ENCODE peak calls at places on chromosome 21, in seven cellular contexts. W is A549, V is mesenchymal stem cell, J is astrocyte, Z is tibial artery, I is neuronal stem cell, X is IMR-90. G is an unnamed sample. For H3K9me3 and H3K4me1, the result is how much of the 10 kb centered on the place peaks cover.

GRCh38 chr21:26546698-26547097 is 26.4 kb downstream of the CYYR1 start:
- DNase-seq in W (no peak), V (no peak), J (no peak), Z (peak), I (no peak), X (no peak), G (no peak)

GRCh38 chr21:22474403-22474802 is 1476.2 kb downstream of the NCAM2 start:
- DNase-seq in W (no peak), V (no peak), J (no peak), Z (no peak), I (no peak), X (no peak), G (no peak)

GRCh38 chr21:22827422-22827821 is 1829.2 kb downstream of the NCAM2 start:
- DNase-seq in W (no peak), V (no peak), J (no peak), Z (no peak), I (no peak), X (no peak), G (no peak)

GRCh38 chr21:32572574-32573420 is 12.5 kb downstream of the TCP10L start:
- DNase-seq in W (no peak), V (no peak), J (no peak), Z (no peak), I (no peak), X (no peak), G (peak)

GRCh38 chr21:26842976-26843911 is 2.0 kb downstream of the ADAMTS1 start:
- DNase-seq in W (no peak), V (peak), J (peak), Z (peak), I (peak), X (peak), G (peak)

GRCh38 chr21:29196021-29196663 is 65.7 kb downstream of the MAP3K7CL start:
- DNase-seq in W (peak), V (peak), J (peak), Z (peak), I (no peak), X (peak), G (peak)

GRCh38 chr21:31151156-31151555 is 112.9 kb upstream of the KRTAP19-8 start:
- DNase-seq in W (no peak), V (no peak), J (no peak), Z (no peak), I (no peak), X (no peak), G (no peak)

GRCh38 chr21:19246018-19246417 is 842.4 kb upstream of the TMPRSS15 start:
- DNase-seq in W (no peak), V (no peak), J (no peak), Z (no peak), I (no peak), X (no peak), G (no peak)

GRCh38 chr21:42208801-42209490 is 10.0 kb upstream of the ABCG1 start:
- DNase-seq in W (no peak), V (no peak), J (no peak), Z (no peak), I (no peak), X (no peak), G (no peak)

GRCh38 chr21:39518055-39518844 is 66.5 kb downstream of the SH3BGR start:
- DNase-seq in W (peak), V (peak), J (peak), Z (no peak), I (peak), X (peak), G (peak)

GRCh38 chr21:26972131-26972707 is 5.3 kb upstream of the ADAMTS5 start:
- DNase-seq in W (no peak), V (no peak), J (no peak), Z (no peak), I (no peak), X (no peak), G (no peak)

GRCh38 chr21:14686466-14687276 is 140.6 kb upstream of the SAMSN1 start:
- DNase-seq in W (no peak), V (no peak), J (peak), Z (no peak), I (no peak), X (no peak), G (peak)

GRCh38 chr21:29405503-29406122 is 106.9 kb downstream of the BACH1 start:
- DNase-seq in W (no peak), V (no peak), J (no peak), Z (no peak), I (no peak), X (no peak), G (no peak)

GRCh38 chr21:17848228-17848627 is 29.1 kb upstream of the C21orf91 start:
- DNase-seq in W (no peak), V (peak), J (peak), Z (peak), I (no peak), X (peak), G (no peak)

GRCh38 chr21:31180256-31181088 is 142.2 kb upstream of the KRTAP19-8 start:
- DNase-seq in W (peak), V (peak), J (no peak), Z (no peak), I (no peak), X (peak), G (no peak)

GRCh38 chr21:27333091-27333490 is 366.2 kb upstream of the ADAMTS5 start:
- DNase-seq in W (no peak), V (no peak), J (no peak), Z (no peak), I (no peak), X (no peak), G (no peak)

GRCh38 chr21:28899744-28900143 is 92.9 kb downstream of the LTN1 start:
- DNase-seq in W (no peak), V (peak), J (no peak), Z (no peak), I (no peak), X (peak), G (no peak)

GRCh38 chr21:14900611-14901010 is 164.2 kb downstream of the NRIP1 start:
- DNase-seq in W (no peak), V (peak), J (peak), Z (no peak), I (no peak), X (peak), G (no peak)

GRCh38 chr21:15005391-15005790 is 59.4 kb downstream of the NRIP1 start:
- DNase-seq in W (no peak), V (no peak), J (no peak), Z (no peak), I (no peak), X (peak), G (no peak)

GRCh38 chr21:32456497-32456918 is 44.0 kb downstream of the EVA1C start:
- DNase-seq in W (no peak), V (no peak), J (peak), Z (peak), I (no peak), X (peak), G (no peak)

GRCh38 chr21:29298348-29299045 is at the start of gene BACH1:
- DNase-seq in W (peak), V (peak), J (peak), Z (peak), I (peak), X (peak), G (peak)

GRCh38 chr21:42533306-42533962 is 19.8 kb downstream of the SLC37A1 start:
- DNase-seq in W (no peak), V (no peak), J (no peak), Z (no peak), I (no peak), X (no peak), G (no peak)

GRCh38 chr21:39660191-39660590 is 47.5 kb downstream of the B3GALT5 start:
- DNase-seq in W (no peak), V (peak), J (peak), Z (no peak), I (no peak), X (peak), G (no peak)

GRCh38 chr21:18114735-18115134 is 129.9 kb upstream of the CHODL start:
- DNase-seq in W (no peak), V (peak), J (no peak), Z (no peak), I (no peak), X (no peak), G (no peak)

GRCh38 chr21:29238052-29238966 is 60.4 kb upstream of the BACH1 start:
- DNase-seq in W (no peak), V (no peak), J (no peak), Z (no peak), I (no peak), X (peak), G (no peak)

GRCh38 chr21:26717146-26717739 is 128.0 kb downstream of the ADAMTS1 start:
- DNase-seq in W (peak), V (peak), J (no peak), Z (no peak), I (no peak), X (peak), G (no peak)

GRCh38 chr21:17467829-17468228 is 45.0 kb upstream of the CXADR start:
- DNase-seq in W (no peak), V (no peak), J (peak), Z (no peak), I (no peak), X (peak), G (no peak)

GRCh38 chr21:29232601-29233541 is 65.9 kb upstream of the BACH1 start:
- DNase-seq in W (no peak), V (peak), J (peak), Z (no peak), I (no peak), X (peak), G (no peak)

GRCh38 chr21:28136687-28137086 is 856.0 kb downstream of the LTN1 start:
- DNase-seq in W (no peak), V (no peak), J (no peak), Z (no peak), I (no peak), X (no peak), G (no peak)

GRCh38 chr21:43204638-43205037 is 35.8 kb downstream of the CRYAA start:
- DNase-seq in W (no peak), V (no peak), J (no peak), Z (no peak), I (no peak), X (no peak), G (no peak)

GRCh38 chr21:28871388-28872015 is 121.2 kb downstream of the LTN1 start:
- DNase-seq in W (no peak), V (no peak), J (no peak), Z (no peak), I (no peak), X (peak), G (no peak)

GRCh38 chr21:36323032-36323431 is 3.0 kb downstream of the MORC3 start:
- DNase-seq in W (no peak), V (peak), J (no peak), Z (no peak), I (no peak), X (peak), G (no peak)

GRCh38 chr21:28393279-28393678 is 599.4 kb downstream of the LTN1 start:
- DNase-seq in W (no peak), V (no peak), J (peak), Z (no peak), I (no peak), X (peak), G (no peak)

GRCh38 chr21:43295016-43295958 is 126.5 kb downstream of the CRYAA start:
- DNase-seq in W (no peak), V (no peak), J (no peak), Z (no peak), I (no peak), X (peak), G (no peak)

GRCh38 chr21:39363607-39364555 is 15.0 kb upstream of the HMGN1 start:
- DNase-seq in W (no peak), V (no peak), J (no peak), Z (no peak), I (no peak), X (peak), G (no peak)

GRCh38 chr21:30044447-30045064 is 104.8 kb upstream of the GRIK1 start:
- DNase-seq in W (no peak), V (peak), J (no peak), Z (no peak), I (peak), X (peak), G (peak)

GRCh38 chr21:25373126-25374082 is 233.9 kb downstream of the MRPL39 start:
- DNase-seq in W (no peak), V (no peak), J (peak), Z (no peak), I (no peak), X (no peak), G (no peak)

GRCh38 chr21:28138272-28138671 is 854.4 kb downstream of the LTN1 start:
- DNase-seq in W (no peak), V (peak), J (peak), Z (no peak), I (no peak), X (peak), G (no peak)

GRCh38 chr21:42358261-42358660 is 7.5 kb upstream of the TFF2 start:
- DNase-seq in W (no peak), V (no peak), J (no peak), Z (no peak), I (no peak), X (no peak), G (no peak)

DNA sequence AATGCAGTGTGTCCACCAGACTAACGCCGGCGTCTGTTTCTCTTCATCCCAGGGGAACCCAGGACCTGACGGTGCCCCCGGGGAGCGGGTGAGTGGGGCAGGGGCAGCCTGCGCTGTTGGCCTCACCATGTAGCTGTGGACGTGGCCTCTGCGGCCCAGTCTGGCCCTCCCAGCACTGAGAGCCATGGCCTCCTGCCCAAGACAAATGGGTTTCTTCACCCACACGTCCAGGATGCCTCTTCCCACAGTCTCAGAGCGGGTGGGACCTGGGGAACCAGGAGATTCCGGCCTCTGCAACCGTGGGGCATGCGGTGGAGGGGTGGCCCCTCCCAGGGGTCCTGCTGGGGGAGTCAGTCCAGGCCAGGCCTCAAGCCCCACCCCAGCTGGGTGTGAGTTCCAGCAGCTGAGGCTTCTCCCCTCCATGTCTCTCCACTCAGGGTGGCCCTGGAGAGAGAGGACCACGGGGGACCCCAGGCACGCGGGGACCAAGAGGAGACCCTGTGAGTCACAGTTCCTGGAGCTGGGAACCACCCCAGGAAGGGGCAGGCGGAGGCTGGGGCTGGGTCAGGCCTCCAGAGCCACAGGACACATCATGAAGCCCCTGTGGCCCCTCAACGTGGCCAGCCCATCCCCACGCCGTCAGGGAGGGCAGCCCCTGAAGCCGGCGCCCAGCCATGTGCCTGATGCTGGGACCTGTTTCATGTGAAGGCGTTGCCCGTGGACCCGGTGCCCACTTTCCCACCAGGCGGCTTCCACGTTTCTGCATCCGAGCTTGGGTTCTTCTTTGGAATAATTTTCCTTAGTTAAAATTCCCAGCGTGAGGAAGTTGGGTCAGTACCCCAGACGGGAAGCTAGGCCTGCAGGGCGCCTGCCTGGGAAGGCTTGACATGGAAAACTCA is 11.0 kb downstream of the COL6A1 start:
- DNase-seq in W (no peak), V (no peak), J (no peak), Z (peak), I (no peak), X (no peak), G (peak)
- H3K9me3 ChIP-seq in W (under half), V (under half), J (under half), Z (under half), I (under half), X (under half), G (under half)

DNA sequence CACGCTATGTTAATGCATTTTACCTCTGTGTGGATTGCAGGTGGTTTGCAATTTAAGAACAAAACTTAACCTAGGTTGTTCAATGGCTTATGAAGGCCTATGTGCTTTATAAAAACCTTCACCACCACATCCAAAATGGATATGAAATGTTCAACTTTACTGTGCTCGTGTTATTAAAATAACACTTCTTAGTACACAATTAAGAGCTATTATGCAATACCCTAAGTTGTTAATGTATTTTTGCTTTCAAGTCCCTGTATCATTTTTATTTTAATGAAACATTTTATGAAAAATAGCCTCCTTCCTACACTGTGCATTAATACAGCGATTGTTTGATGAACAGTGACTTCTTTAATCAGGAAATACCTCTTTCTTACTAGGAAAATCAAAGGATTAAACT is 12.0 kb downstream of the NCAM2 start:
- DNase-seq in W (no peak), V (no peak), J (no peak), Z (no peak), I (no peak), X (no peak), G (no peak)
- H3K4me1 ChIP-seq in W (under half), V (under half), J (under half), Z (under half), I (under half), X (under half), G (under half)

GRCh38 chr21:8988696-8989095 is 1532.7 kb upstream of the TPTE start:
- DNase-seq in W (no peak), V (no peak), J (peak), Z (no peak), I (no peak), X (no peak), G (no peak)

GRCh38 chr21:8991088-8991907 is 1530.1 kb upstream of the TPTE start:
- DNase-seq in W (no peak), V (no peak), J (peak), Z (no peak), I (no peak), X (no peak), G (no peak)

GRCh38 chr21:8989883-8990325 is 1531.5 kb upstream of the TPTE start:
- DNase-seq in W (no peak), V (no peak), J (peak), Z (no peak), I (no peak), X (no peak), G (no peak)

GRCh38 chr21:8990326-8991087 is 1530.9 kb upstream of the TPTE start:
- DNase-seq in W (no peak), V (no peak), J (peak), Z (no peak), I (no peak), X (no peak), G (no peak)

DNA sequence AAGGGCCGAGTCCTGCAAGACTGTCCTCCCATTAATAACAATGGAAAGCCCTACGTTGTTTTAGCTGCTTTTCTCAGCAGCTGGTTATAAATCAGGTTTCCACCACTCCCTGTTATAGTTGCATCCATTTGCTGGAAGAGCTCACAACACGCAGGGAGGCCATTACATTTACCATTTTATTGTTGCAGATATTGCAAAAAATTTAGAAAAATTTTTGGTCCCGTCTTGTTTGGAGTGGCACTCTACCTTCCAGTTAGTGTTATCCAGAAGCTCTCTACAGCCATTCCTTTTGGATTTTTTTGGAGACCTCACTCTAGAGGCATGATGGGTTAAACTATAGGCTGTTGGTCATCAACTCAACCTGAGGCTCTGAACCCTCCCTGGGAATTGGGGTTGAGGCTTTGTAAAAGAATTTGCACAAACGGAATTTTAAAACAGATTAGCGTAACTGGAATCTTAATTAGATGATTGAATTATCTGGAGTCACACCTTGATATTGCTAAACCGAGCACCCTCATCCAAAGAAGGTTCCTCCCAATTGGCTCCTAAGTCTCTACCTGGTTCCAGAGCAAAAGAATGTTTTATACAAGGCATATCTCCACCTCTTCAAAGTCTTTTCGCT is 1532.0 kb upstream of the TPTE start:
- DNase-seq in W (no peak), V (no peak), J (peak), Z (no peak), I (no peak), X (no peak), G (no peak)
- H3K9me3 ChIP-seq in W (under half), V (under half), J (under half), Z (under half), I (under half), X (under half), G (under half)

GRCh38 chr21:34088752-34089151 is 15.4 kb downstream of the MRPS6 start:
- DNase-seq in W (no peak), V (no peak), J (no peak), Z (no peak), I (no peak), X (no peak), G (no peak)
- H3K4me1 ChIP-seq in W (under half), V (under half), J (under half), Z (under half), I (under half), X (under half), G (under half)

GRCh38 chr21:34979383-34979782 is 69.7 kb downstream of the RUNX1 start:
- DNase-seq in W (no peak), V (no peak), J (peak), Z (no peak), I (no peak), X (no peak), G (no peak)
- H3K9me3 ChIP-seq in W (under half), V (under half), J (under half), Z (under half), I (under half), X (under half), G (under half)

GRCh38 chr21:41186763-41187536 is 19.0 kb downstream of the BACE2 start:
- DNase-seq in W (no peak), V (no peak), J (no peak), Z (no peak), I (no peak), X (no peak), G (no peak)

GRCh38 chr21:41185802-41186201 is 17.8 kb downstream of the BACE2 start:
- DNase-seq in W (no peak), V (no peak), J (no peak), Z (no peak), I (no peak), X (no peak), G (no peak)

GRCh38 chr21:41180752-41181151 is 12.8 kb downstream of the BACE2 start:
- DNase-seq in W (no peak), V (no peak), J (no peak), Z (no peak), I (no peak), X (no peak), G (no peak)

GRCh38 chr21:41182547-41182946 is 14.6 kb downstream of the BACE2 start:
- DNase-seq in W (no peak), V (no peak), J (no peak), Z (no peak), I (no peak), X (no peak), G (no peak)

DNA sequence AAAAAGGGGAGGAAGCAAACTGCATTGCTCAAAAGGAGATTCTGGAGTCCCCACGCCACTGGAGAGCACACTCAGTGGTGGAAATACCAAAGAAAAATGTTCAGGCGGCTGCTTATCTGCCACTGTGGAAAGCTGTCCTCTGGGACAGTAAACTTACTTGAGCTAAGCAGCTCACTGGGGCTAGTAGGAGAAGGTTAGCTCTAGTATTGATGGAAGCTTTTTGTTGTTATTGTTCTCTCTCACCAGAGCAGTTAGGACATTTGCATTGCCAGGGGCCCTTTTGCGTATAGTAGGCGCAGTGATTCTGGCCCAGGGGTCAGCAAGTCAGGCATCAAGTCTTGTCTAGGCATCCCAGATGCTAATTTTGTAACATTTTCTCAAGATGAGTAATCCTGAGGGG is 15.6 kb downstream of the BACE2 start:
- DNase-seq in W (no peak), V (no peak), J (no peak), Z (no peak), I (no peak), X (no peak), G (no peak)
- H3K4me1 ChIP-seq in W (under half), V (under half), J (under half), Z (half or more), I (under half), X (under half), G (under half)

GRCh38 chr21:38220270-38220737 is 36.5 kb upstream of the KCNJ15 start:
- DNase-seq in W (no peak), V (no peak), J (no peak), Z (no peak), I (no peak), X (no peak), G (no peak)
- H3K9me3 ChIP-seq in W (half or more), V (under half), J (under half), Z (under half), I (under half), X (under half), G (under half)